ENCODE peak calls at places on chromosomes 5 and 9, in five cellular contexts. One of them, this sample, is unnamed.

GRCh38 chr5:113294341-113295110 is 140.3 kb downstream of the TSSK1B start:
- DNase-seq in nucleus accumbens: peak
- DNase-seq in NCI-H460: peak
- DNase-seq in ACHN: peak
- DNase-seq in ureter: peak
- DNase-seq in this sample: peak

GRCh38 chr9:137268538-137269201 is 8.9 kb upstream of the TOR4A start:
- DNase-seq in nucleus accumbens: no peak
- DNase-seq in ureter: no peak
- DNase-seq in ACHN: no peak
- DNase-seq in NCI-H460: no peak
- DNase-seq in this sample: no peak

GRCh38 chr5:126446498-126447224 is 23.5 kb downstream of the GRAMD2B start:
- DNase-seq in NCI-H460: no peak
- DNase-seq in ACHN: peak
- DNase-seq in ureter: no peak
- DNase-seq in nucleus accumbens: no peak
- DNase-seq in this sample: no peak

GRCh38 chr9:130172858-130173461 is 756 bp downstream of the NCS1 start:
- DNase-seq in ureter: no peak
- DNase-seq in nucleus accumbens: no peak
- DNase-seq in ACHN: peak
- DNase-seq in NCI-H460: no peak
- DNase-seq in this sample: peak

GRCh38 chr9:76310577-76310976 is 83.6 kb downstream of the RFK start:
- DNase-seq in ureter: no peak
- DNase-seq in nucleus accumbens: no peak
- DNase-seq in NCI-H460: no peak
- DNase-seq in ACHN: no peak
- DNase-seq in this sample: no peak

GRCh38 chr9:69324549-69325401 is at the start of gene ENTREP1:
- DNase-seq in nucleus accumbens: peak
- DNase-seq in NCI-H460: peak
- DNase-seq in ureter: peak
- DNase-seq in ACHN: peak
- DNase-seq in this sample: peak

GRCh38 chr5:53874409-53874808 is 314.0 kb downstream of the NDUFS4 start:
- DNase-seq in ureter: no peak
- DNase-seq in nucleus accumbens: no peak
- DNase-seq in NCI-H460: no peak
- DNase-seq in ACHN: peak
- DNase-seq in this sample: no peak

GRCh38 chr5:1779021-1779680 is 20.5 kb downstream of the MRPL36 start:
- DNase-seq in NCI-H460: no peak
- DNase-seq in ureter: no peak
- DNase-seq in nucleus accumbens: no peak
- DNase-seq in ACHN: no peak
- DNase-seq in this sample: no peak

GRCh38 chr5:3590967-3591900 is 4.4 kb upstream of the IRX1 start:
- DNase-seq in nucleus accumbens: no peak
- DNase-seq in ureter: no peak
- DNase-seq in NCI-H460: no peak
- DNase-seq in ACHN: no peak
- DNase-seq in this sample: no peak

GRCh38 chr9:89460551-89460950 is 37.4 kb downstream of the SEMA4D start:
- DNase-seq in nucleus accumbens: no peak
- DNase-seq in ureter: no peak
- DNase-seq in NCI-H460: no peak
- DNase-seq in ACHN: no peak
- DNase-seq in this sample: peak